ENCODE peak calls at places on chromosomes 1 and 21, in seven cellular contexts. X, T, V, I, K, P and W are unnamed samples.
A peak's percentile ranks its signal among the peaks of the same experiment; 100 is the strongest.

GRCh38 chr1:91036894-91037829 is 15.3 kb upstream of the ZNF644 start:
- ATAC-seq in I (no peak), P (no peak), V (no peak), X (no peak), K (no peak), T (no peak), W (no peak)

GRCh38 chr21:45817345-45817744 is 164.2 kb upstream of the COL6A1 start:
- ATAC-seq in T (no peak), I (no peak), K (no peak), P (no peak), V (no peak), X (no peak), W (no peak)

GRCh38 chr1:185735667-185736105 is 1.5 kb downstream of the HMCN1 start:
- ATAC-seq in K (no peak), I (no peak), P (no peak), V (no peak), X (no peak), T (no peak), W (no peak)

GRCh38 chr1:179883739-179884138 is 1.7 kb downstream of the TOR1AIP1 start:
- ATAC-seq in I (peak; percentile 62), X (no peak), T (peak; percentile 75), K (no peak), P (peak; percentile 38), V (no peak), W (peak; percentile 17)

GRCh38 chr1:80919426-80919825 is 881.3 kb upstream of the ADGRL2 start:
- ATAC-seq in I (no peak), P (no peak), K (no peak), T (no peak), X (no peak), V (no peak), W (no peak)

GRCh38 chr1:76023669-76024407 is 50.7 kb upstream of the ST6GALNAC3 start:
- ATAC-seq in K (no peak), V (no peak), X (no peak), I (peak; percentile 55), T (peak; percentile 20), P (no peak), W (no peak)

GRCh38 chr1:91929246-91929645 is 20.0 kb upstream of the BRDT start:
- ATAC-seq in T (no peak), K (no peak), V (peak; percentile 58), X (peak; percentile 63), I (no peak), P (no peak), W (no peak)

GRCh38 chr1:15158506-15159165 is 5.1 kb downstream of the TMEM51 start:
- ATAC-seq in T (no peak), X (no peak), V (no peak), I (no peak), K (no peak), P (no peak), W (no peak)